ENCODE peak calls at places on chromosomes 11 and 22, in seven cellular contexts. One of them, this sample, is unnamed.

GRCh38 chr11:87092567-87092966 is 54.8 kb downstream of the TMEM135 start:
- DNase-seq in tibial artery: no peak
- DNase-seq in endodermal cell: no peak
- DNase-seq in NCI-H1092 treated with DMSO at 0.1 percent for 48 hours: no peak
- DNase-seq in GM10248: no peak
- DNase-seq in cardiac fibroblast: no peak
- DNase-seq in HS-27A: no peak
- DNase-seq in this sample: no peak

GRCh38 chr22:48257690-48258065 is 1495.2 kb downstream of the TBC1D22A start:
- DNase-seq in tibial artery: no peak
- DNase-seq in endodermal cell: peak
- DNase-seq in NCI-H1092 treated with DMSO at 0.1 percent for 48 hours: no peak
- DNase-seq in GM10248: no peak
- DNase-seq in cardiac fibroblast: no peak
- DNase-seq in HS-27A: no peak
- DNase-seq in this sample: no peak

GRCh38 chr11:46308632-46309419 is 31.4 kb downstream of the CREB3L1 start:
- DNase-seq in tibial artery: peak
- DNase-seq in endodermal cell: peak
- DNase-seq in NCI-H1092 treated with DMSO at 0.1 percent for 48 hours: peak
- DNase-seq in GM10248: peak
- DNase-seq in cardiac fibroblast: peak
- DNase-seq in HS-27A: no peak
- DNase-seq in this sample: peak

GRCh38 chr22:26903030-26903856 is 245.9 kb downstream of the MIAT start:
- DNase-seq in tibial artery: no peak
- DNase-seq in endodermal cell: peak
- DNase-seq in NCI-H1092 treated with DMSO at 0.1 percent for 48 hours: no peak
- DNase-seq in GM10248: no peak
- DNase-seq in cardiac fibroblast: no peak
- DNase-seq in HS-27A: no peak
- DNase-seq in this sample: no peak

GRCh38 chr11:102115557-102115956 is 5.3 kb downstream of the YAP1 start:
- DNase-seq in tibial artery: no peak
- DNase-seq in endodermal cell: peak
- DNase-seq in NCI-H1092 treated with DMSO at 0.1 percent for 48 hours: no peak
- DNase-seq in GM10248: no peak
- DNase-seq in cardiac fibroblast: peak
- DNase-seq in HS-27A: no peak
- DNase-seq in this sample: no peak

GRCh38 chr11:114832532-114833125 is 154.3 kb downstream of the NXPE2 start:
- DNase-seq in tibial artery: no peak
- DNase-seq in endodermal cell: no peak
- DNase-seq in NCI-H1092 treated with DMSO at 0.1 percent for 48 hours: peak
- DNase-seq in GM10248: no peak
- DNase-seq in cardiac fibroblast: no peak
- DNase-seq in HS-27A: no peak
- DNase-seq in this sample: no peak

GRCh38 chr11:93903989-93904388 is 53.6 kb upstream of the VSTM5 start:
- DNase-seq in tibial artery: no peak
- DNase-seq in endodermal cell: peak
- DNase-seq in NCI-H1092 treated with DMSO at 0.1 percent for 48 hours: no peak
- DNase-seq in GM10248: no peak
- DNase-seq in cardiac fibroblast: no peak
- DNase-seq in HS-27A: no peak
- DNase-seq in this sample: no peak

GRCh38 chr11:33383920-33384209 is 126.7 kb downstream of the HIPK3 start:
- DNase-seq in tibial artery: no peak
- DNase-seq in endodermal cell: no peak
- DNase-seq in NCI-H1092 treated with DMSO at 0.1 percent for 48 hours: no peak
- DNase-seq in GM10248: no peak
- DNase-seq in cardiac fibroblast: no peak
- DNase-seq in HS-27A: no peak
- DNase-seq in this sample: no peak

GRCh38 chr22:41092847-41093371 is 517 bp downstream of the EP300 start:
- DNase-seq in tibial artery: no peak
- DNase-seq in endodermal cell: peak
- DNase-seq in NCI-H1092 treated with DMSO at 0.1 percent for 48 hours: peak
- DNase-seq in GM10248: no peak
- DNase-seq in cardiac fibroblast: peak
- DNase-seq in HS-27A: peak
- DNase-seq in this sample: peak

GRCh38 chr22:46149493-46149997 is 781 bp upstream of the PPARA start:
- DNase-seq in tibial artery: peak
- DNase-seq in endodermal cell: peak
- DNase-seq in NCI-H1092 treated with DMSO at 0.1 percent for 48 hours: no peak
- DNase-seq in GM10248: no peak
- DNase-seq in cardiac fibroblast: no peak
- DNase-seq in HS-27A: no peak
- DNase-seq in this sample: peak

GRCh38 chr11:70948855-70949551 is 303.4 kb downstream of the SHANK2 start:
- DNase-seq in tibial artery: no peak
- DNase-seq in endodermal cell: no peak
- DNase-seq in NCI-H1092 treated with DMSO at 0.1 percent for 48 hours: peak
- DNase-seq in GM10248: no peak
- DNase-seq in cardiac fibroblast: no peak
- DNase-seq in HS-27A: no peak
- DNase-seq in this sample: no peak